ENCODE peak calls at places on chromosome 10, in ten cellular contexts. Z, J, C, H, M, O, G, N, X and K are unnamed samples.

GRCh38 chr10:47409171-47409865 is 25.2 kb upstream of the ZNF488 start:
- DNase-seq in X (no peak), Z (no peak), C (no peak), N (no peak), G (no peak), H (no peak), M (no peak), O (no peak), J (no peak), K (no peak)

GRCh38 chr10:47037654-47038425 is 126.6 kb downstream of the PTPN20 start:
- DNase-seq in X (no peak), J (no peak), Z (no peak), N (no peak), H (no peak), G (no peak), M (no peak), C (no peak), O (no peak), K (no peak)

GRCh38 chr10:31947144-31947926 is 18.7 kb upstream of the ARHGAP12 start:
- DNase-seq in H (no peak), M (no peak), G (no peak), X (no peak), C (no peak), O (no peak), Z (peak; percentile 71), J (no peak), N (peak; percentile 82), K (no peak)

GRCh38 chr10:26952094-26952493 is 91.3 kb upstream of the ABI1 start:
- DNase-seq in H (no peak), M (no peak), G (no peak), N (no peak), J (no peak), X (no peak), Z (no peak), C (no peak), O (no peak), K (no peak)

GRCh38 chr10:35749230-35749629 is 107.1 kb upstream of the FZD8 start:
- DNase-seq in N (no peak), H (no peak), O (no peak), Z (no peak), C (no peak), X (no peak), J (no peak), M (no peak), G (no peak), K (no peak)

GRCh38 chr10:35781643-35782035 is 139.5 kb upstream of the FZD8 start:
- DNase-seq in M (no peak), J (no peak), X (no peak), N (no peak), G (no peak), Z (no peak), C (no peak), O (no peak), H (no peak), K (no peak)

GRCh38 chr10:12509016-12509793 is 159.9 kb downstream of the CAMK1D start:
- DNase-seq in Z (no peak), C (peak; percentile 15), N (no peak), J (no peak), H (no peak), M (no peak), O (no peak), X (no peak), G (no peak), K (no peak)

GRCh38 chr10:68516766-68517165 is 10.6 kb downstream of the SLC25A16 start:
- DNase-seq in J (no peak), N (peak; percentile 15), M (no peak), G (no peak), O (no peak), Z (no peak), H (no peak), X (no peak), C (no peak), K (no peak)

GRCh38 chr10:6920072-6921019 is 340.3 kb upstream of the PRKCQ start:
- DNase-seq in Z (peak; percentile 67), M (peak; percentile 50), O (no peak), X (no peak), C (peak; percentile 80), J (peak; percentile 61), G (peak; percentile 64), H (peak; percentile 70), N (no peak), K (peak; percentile 52)

GRCh38 chr10:77857272-77857671 is 69.3 kb downstream of the DLG5 start:
- DNase-seq in O (no peak), M (no peak), J (no peak), X (no peak), N (no peak), Z (peak; percentile 74), G (no peak), H (no peak), C (no peak), K (no peak)

GRCh38 chr10:79286318-79286951 is 60.8 kb upstream of the PPIF start:
- DNase-seq in M (peak; percentile 69), C (peak; percentile 80), G (peak; percentile 76), N (no peak), J (peak; percentile 67), H (peak; percentile 67), X (peak; percentile 15), O (no peak), Z (peak; percentile 46), K (peak; percentile 68)

GRCh38 chr10:130744631-130745030 is 566.9 kb downstream of the TCERG1L start:
- DNase-seq in N (no peak), J (no peak), X (no peak), Z (no peak), C (no peak), M (no peak), O (no peak), H (no peak), G (no peak), K (no peak)

GRCh38 chr10:9621216-9621615 is 1396.5 kb upstream of the CELF2 start:
- DNase-seq in G (no peak), J (no peak), Z (no peak), O (no peak), M (no peak), H (no peak), C (no peak), X (no peak), N (no peak), K (no peak)

GRCh38 chr10:50577681-50578350 is 45.9 kb downstream of the SGMS1 start:
- DNase-seq in G (no peak), J (no peak), H (no peak), Z (no peak), X (no peak), M (no peak), O (no peak), N (no peak), C (no peak), K (no peak)

GRCh38 chr10:119104653-119105024 is 726 bp downstream of the DENND10 start:
- DNase-seq in J (no peak), G (no peak), H (peak; percentile 17), X (no peak), O (no peak), Z (no peak), C (no peak), M (no peak), N (no peak), K (no peak)

GRCh38 chr10:129114588-129114987 is 352.5 kb upstream of the MGMT start:
- DNase-seq in H (no peak), M (no peak), C (no peak), X (no peak), O (no peak), N (no peak), G (no peak), Z (no peak), J (no peak), K (no peak)

GRCh38 chr10:100377830-100378229 is 30.8 kb downstream of the SCD start:
- DNase-seq in H (no peak), N (no peak), Z (no peak), G (peak; percentile 57), M (no peak), O (no peak), X (no peak), C (no peak), J (no peak), K (no peak)

GRCh38 chr10:77844713-77845454 is 81.7 kb downstream of the DLG5 start:
- DNase-seq in N (no peak), G (no peak), O (no peak), C (no peak), H (no peak), Z (peak; percentile 79), M (no peak), J (no peak), X (no peak), K (no peak)

GRCh38 chr10:614772-615582 is 74.5 kb downstream of the DIP2C start:
- DNase-seq in X (no peak), J (no peak), G (no peak), Z (no peak), O (no peak), H (no peak), N (no peak), C (no peak), M (no peak), K (no peak)

GRCh38 chr10:86666538-86666937 is 1.8 kb upstream of the LDB3 start:
- DNase-seq in H (no peak), X (peak; percentile 41), N (no peak), O (no peak), G (no peak), J (no peak), C (no peak), Z (no peak), M (no peak), K (no peak)

GRCh38 chr10:59754951-59755350 is 1.7 kb upstream of the MRLN start:
- DNase-seq in M (no peak), Z (no peak), N (no peak), H (no peak), J (no peak), O (no peak), X (no peak), G (no peak), C (no peak), K (no peak)

GRCh38 chr10:49177391-49178355 is 10.5 kb downstream of the TMEM273 start:
- DNase-seq in N (peak; percentile 66), O (no peak), X (no peak), G (peak; percentile 41), C (peak; percentile 48), H (no peak), J (no peak), M (peak; percentile 28), Z (no peak), K (no peak)

GRCh38 chr10:33286186-33286934 is 48.1 kb downstream of the NRP1 start:
- DNase-seq in Z (no peak), O (no peak), H (no peak), N (no peak), X (no peak), C (no peak), M (no peak), G (no peak), J (no peak), K (no peak)

GRCh38 chr10:79360499-79361342 is 13.5 kb downstream of the PPIF start:
- DNase-seq in Z (no peak), H (no peak), M (no peak), J (no peak), C (no peak), N (no peak), O (no peak), G (peak; percentile 2), X (no peak), K (no peak)

GRCh38 chr10:77855404-77856155 is 71.0 kb downstream of the DLG5 start:
- DNase-seq in Z (peak; percentile 62), J (no peak), X (no peak), M (no peak), H (no peak), N (no peak), O (no peak), G (no peak), C (no peak), K (no peak)

GRCh38 chr10:86651631-86652331 is 2.6 kb upstream of the OPN4 start:
- DNase-seq in C (no peak), X (no peak), H (no peak), J (no peak), O (no peak), Z (no peak), N (no peak), G (no peak), M (no peak), K (no peak)

GRCh38 chr10:60155945-60156683 is 233.6 kb downstream of the ANK3 start:
- DNase-seq in X (no peak), O (no peak), Z (no peak), G (no peak), H (no peak), N (no peak), C (no peak), M (no peak), J (no peak), K (no peak)

GRCh38 chr10:62266147-62266546 is 2.5 kb downstream of the RTKN2 start:
- DNase-seq in M (no peak), J (no peak), H (no peak), G (no peak), Z (no peak), X (no peak), N (no peak), C (no peak), O (no peak), K (no peak)